ENCODE peak calls at places on chromosomes 7 and 10, in five cellular contexts. Y is fibroblast of lung, K is A549, J is mesendoderm, F is ovary. Q is an unnamed sample. For H3K4me1, the result is how much of the 10 kb centered on the place peaks cover.

GRCh38 chr7:116525913-116526857 is 1.3 kb downstream of the CAV1 start:
- DNase-seq in Y (peak), K (peak), J (peak), F (peak), Q (peak)

GRCh38 chr7:157949711-157950110 is 612.9 kb downstream of the DNAJB6 start:
- DNase-seq in Y (no peak), K (no peak), J (no peak), F (no peak), Q (no peak)

GRCh38 chr10:48507933-48508830 is 96.7 kb downstream of the ARHGAP22 start:
- DNase-seq in Y (peak), K (no peak), J (no peak), F (no peak), Q (peak)

GRCh38 chr10:73762915-73763314 is 18.7 kb downstream of the SEC24C start:
- DNase-seq in Y (no peak), K (no peak), J (no peak), F (no peak), Q (no peak)

GRCh38 chr7:27898735-27899134 is 158.8 kb downstream of the TAX1BP1 start:
- DNase-seq in Y (no peak), K (no peak), J (no peak), F (no peak), Q (no peak)

GRCh38 chr7:99359465-99360154 is 14.9 kb upstream of the ARPC1B start:
- DNase-seq in Y (no peak), K (no peak), J (peak), F (no peak), Q (peak)

GRCh38 chr10:61981460-61981859 is 80.0 kb downstream of the ARID5B start:
- DNase-seq in Y (no peak), K (no peak), J (no peak), F (no peak), Q (no peak)

GRCh38 chr10:16521311-16522016 is at the start of gene C1QL3:
- DNase-seq in Y (peak), K (no peak), J (peak), F (no peak), Q (no peak)

GRCh38 chr7:128939075-128939860 is 1.5 kb downstream of the IRF5 start:
- DNase-seq in Y (no peak), K (no peak), J (no peak), F (no peak), Q (no peak)

DNA sequence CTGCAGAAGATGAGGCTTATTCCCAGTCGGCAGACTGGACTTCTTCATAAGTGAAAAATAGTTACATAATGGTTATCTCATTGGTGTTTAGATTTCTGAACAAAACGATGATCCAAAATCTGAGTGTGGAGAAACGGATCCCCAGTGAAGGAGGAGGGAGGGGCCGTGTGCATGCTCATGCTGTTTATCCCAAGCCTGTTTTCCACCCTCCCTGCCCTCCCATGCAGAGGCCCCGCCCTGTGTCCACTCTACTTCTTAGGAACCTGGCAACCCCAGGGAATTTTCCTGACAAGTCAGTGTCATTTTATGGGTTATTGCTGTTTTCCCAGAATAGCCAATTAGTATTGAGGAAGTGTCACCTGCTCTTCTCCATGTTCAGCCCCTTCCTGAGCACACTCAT is 174.0 kb downstream of the CELF2 start:
- DNase-seq in Y (no peak), K (no peak), J (no peak), F (no peak), Q (no peak)
- H3K4me1 ChIP-seq in Y (under half), K (under half), J (under half), F (under half), Q (under half)

DNA sequence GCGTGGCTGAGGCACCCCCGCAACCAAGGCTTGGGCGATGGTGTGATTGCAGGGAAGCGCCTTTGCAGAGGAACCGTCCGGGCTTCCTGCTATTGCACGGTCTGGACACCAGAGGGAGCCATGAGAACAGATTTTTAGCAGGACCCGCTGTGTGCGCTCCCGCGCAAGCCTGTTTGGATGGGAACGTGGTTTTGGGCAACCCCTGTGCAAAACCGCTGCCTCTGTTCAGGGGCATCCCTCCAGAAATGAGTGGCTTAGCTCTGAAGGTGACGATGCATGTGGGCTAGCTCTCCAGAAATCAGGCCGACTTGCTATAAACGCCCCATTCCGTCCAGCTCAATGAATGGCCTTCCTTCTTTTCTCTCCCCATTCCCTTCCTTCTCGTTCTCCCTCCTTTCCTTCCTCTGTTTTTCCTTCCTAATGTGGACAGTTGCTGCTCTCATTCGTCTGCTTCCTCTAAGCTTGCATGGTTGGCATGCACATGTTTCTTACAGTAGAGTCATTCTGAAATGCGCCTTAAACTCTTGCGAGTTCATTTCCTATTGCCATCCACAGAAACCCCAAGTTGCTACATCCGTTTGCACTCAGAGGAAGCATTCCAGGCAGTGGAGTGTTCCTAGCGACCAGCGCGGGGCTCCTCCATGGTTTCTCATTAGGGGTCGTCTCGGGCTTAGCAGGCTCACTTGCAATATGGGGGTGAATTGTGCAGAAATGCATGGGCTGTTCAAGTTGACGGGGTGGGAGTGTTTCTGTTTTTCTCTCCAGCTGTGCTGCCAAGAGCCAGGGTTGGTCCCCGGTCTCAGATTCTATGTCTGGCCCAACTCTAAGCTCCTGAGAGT is 302.5 kb upstream of the GALNT17 start:
- DNase-seq in Y (peak), K (peak), J (peak), F (peak), Q (peak)
- H3K4me3 ChIP-seq in Y (no peak), K (no peak), J (no peak), F (no peak), Q (no peak)

GRCh38 chr10:89088901-89089300 is 98.3 kb downstream of the FAS start:
- DNase-seq in Y (peak), K (no peak), J (no peak), F (no peak), Q (no peak)

GRCh38 chr10:89090760-89091455 is 100.3 kb downstream of the FAS start:
- DNase-seq in Y (peak), K (no peak), J (no peak), F (no peak), Q (no peak)

GRCh38 chr10:89085153-89085552 is 94.6 kb downstream of the FAS start:
- DNase-seq in Y (no peak), K (no peak), J (no peak), F (no peak), Q (no peak)

GRCh38 chr10:89091501-89091900 is 100.9 kb downstream of the FAS start:
- DNase-seq in Y (peak), K (no peak), J (no peak), F (no peak), Q (no peak)

DNA sequence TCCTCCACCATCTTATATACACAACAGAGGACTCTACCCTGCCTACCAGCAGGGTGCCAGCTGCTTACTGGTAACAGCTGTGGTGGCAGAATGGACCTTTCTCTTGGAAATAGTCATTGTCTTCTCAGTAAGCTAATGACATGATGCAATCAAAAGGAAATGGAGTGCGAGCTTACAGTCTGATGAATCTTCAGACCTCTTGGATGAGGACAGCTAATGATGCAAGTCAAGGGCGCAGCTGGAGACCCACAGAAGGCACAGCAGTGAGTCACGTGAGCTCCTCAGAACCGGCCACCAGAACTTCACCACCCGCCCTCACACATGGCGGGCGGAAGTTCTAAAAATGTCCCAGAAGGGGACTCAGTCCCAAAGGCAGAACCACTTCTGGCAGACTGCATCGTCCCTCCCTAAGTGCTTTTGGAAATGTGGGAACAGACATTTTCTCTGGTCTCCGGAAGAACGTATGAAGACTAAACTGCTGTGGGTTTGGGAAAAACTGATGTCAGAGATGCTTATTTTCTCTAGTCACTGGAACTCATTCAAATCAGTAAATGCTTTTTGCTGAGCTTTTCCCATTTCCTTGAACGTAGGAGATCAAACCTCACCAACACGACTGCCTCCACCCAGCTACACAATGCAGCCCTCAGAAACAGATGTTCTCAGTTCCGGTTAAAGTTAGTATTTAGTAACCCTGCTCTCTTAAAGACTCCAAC is 96.4 kb downstream of the FAS start:
- DNase-seq in Y (peak), K (no peak), J (peak), F (peak), Q (no peak)
- H3K4me1 ChIP-seq in Y (under half), K (under half), J (under half), F (under half), Q (under half)

GRCh38 chr10:81873932-81874816 is 820 bp upstream of the NRG3 start:
- DNase-seq in Y (no peak), K (no peak), J (peak), F (no peak), Q (no peak)
- H3K4me3 ChIP-seq in Y (no peak), K (peak), J (no peak), F (no peak), Q (no peak)

DNA sequence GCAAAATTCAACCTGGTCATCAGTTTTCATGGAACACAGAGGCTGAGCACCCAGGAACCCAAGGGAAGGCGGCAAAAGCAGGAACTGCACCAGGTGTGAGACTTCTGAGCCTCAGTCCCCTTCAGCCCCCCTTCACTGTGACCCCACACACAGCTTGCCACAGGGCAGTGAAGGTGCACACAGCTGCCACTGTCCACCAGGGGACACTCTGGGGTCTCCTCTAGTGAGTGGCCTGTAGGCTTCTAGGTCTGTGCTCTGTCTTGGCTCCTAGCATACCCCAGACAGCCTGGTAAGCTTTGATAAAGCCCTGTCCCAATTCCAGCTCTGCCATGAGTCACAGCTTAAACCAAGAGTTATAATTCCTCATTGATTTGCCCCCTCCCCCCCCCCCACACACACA is 12.1 kb downstream of the KCNH2 start:
- DNase-seq in Y (no peak), K (peak), J (peak), F (no peak), Q (peak)
- H3K4me1 ChIP-seq in Y (under half), K (under half), J (under half), F (under half), Q (under half)